ENCODE peak calls at places on chromosome 11, in six cellular contexts. One of them, this sample, is unnamed.

GRCh38 chr11:70805243-70805642 is 406.9 kb downstream of the CTTN start:
- DNase-seq in GM13977: no peak
- DNase-seq in M059J: no peak
- DNase-seq in dorsolateral prefrontal cortex: no peak
- DNase-seq in skeletal muscle cell: no peak
- DNase-seq in effector CD4-positive, alpha-beta T cell: no peak
- DNase-seq in this sample: no peak

GRCh38 chr11:62788991-62789390 is 1.8 kb downstream of the TMEM179B start:
- DNase-seq in GM13977: no peak
- DNase-seq in M059J: no peak
- DNase-seq in dorsolateral prefrontal cortex: no peak
- DNase-seq in skeletal muscle cell: no peak
- DNase-seq in effector CD4-positive, alpha-beta T cell: no peak
- DNase-seq in this sample: no peak

GRCh38 chr11:104891135-104891534 is 7.1 kb downstream of the CASP12 start:
- DNase-seq in GM13977: no peak
- DNase-seq in M059J: no peak
- DNase-seq in dorsolateral prefrontal cortex: no peak
- DNase-seq in skeletal muscle cell: peak
- DNase-seq in effector CD4-positive, alpha-beta T cell: no peak
- DNase-seq in this sample: no peak

GRCh38 chr11:57357310-57357709 is 19.2 kb downstream of the P2RX3 start:
- DNase-seq in GM13977: no peak
- DNase-seq in M059J: no peak
- DNase-seq in dorsolateral prefrontal cortex: no peak
- DNase-seq in skeletal muscle cell: no peak
- DNase-seq in effector CD4-positive, alpha-beta T cell: no peak
- DNase-seq in this sample: no peak

GRCh38 chr11:125167954-125168821 is 3.6 kb downstream of the PKNOX2 start:
- DNase-seq in GM13977: no peak
- DNase-seq in M059J: peak
- DNase-seq in dorsolateral prefrontal cortex: no peak
- DNase-seq in skeletal muscle cell: peak
- DNase-seq in effector CD4-positive, alpha-beta T cell: no peak
- DNase-seq in this sample: no peak

GRCh38 chr11:808427-809286 is 1.1 kb upstream of the RPLP2 start:
- DNase-seq in GM13977: no peak
- DNase-seq in M059J: peak
- DNase-seq in dorsolateral prefrontal cortex: no peak
- DNase-seq in skeletal muscle cell: no peak
- DNase-seq in effector CD4-positive, alpha-beta T cell: no peak
- DNase-seq in this sample: no peak

GRCh38 chr11:113263458-113264095 is 50.8 kb upstream of the TTC12 start:
- DNase-seq in GM13977: no peak
- DNase-seq in M059J: no peak
- DNase-seq in dorsolateral prefrontal cortex: no peak
- DNase-seq in skeletal muscle cell: no peak
- DNase-seq in effector CD4-positive, alpha-beta T cell: no peak
- DNase-seq in this sample: no peak

GRCh38 chr11:96842731-96843130 is 452.9 kb downstream of the JRKL start:
- DNase-seq in GM13977: no peak
- DNase-seq in M059J: no peak
- DNase-seq in dorsolateral prefrontal cortex: no peak
- DNase-seq in skeletal muscle cell: no peak
- DNase-seq in effector CD4-positive, alpha-beta T cell: no peak
- DNase-seq in this sample: no peak

GRCh38 chr11:125263268-125263790 is 98.8 kb downstream of the PKNOX2 start:
- DNase-seq in GM13977: no peak
- DNase-seq in M059J: peak
- DNase-seq in dorsolateral prefrontal cortex: peak
- DNase-seq in skeletal muscle cell: peak
- DNase-seq in effector CD4-positive, alpha-beta T cell: no peak
- DNase-seq in this sample: peak

GRCh38 chr11:120339394-120339890 is 3.2 kb downstream of the ARHGEF12 start:
- DNase-seq in GM13977: no peak
- DNase-seq in M059J: peak
- DNase-seq in dorsolateral prefrontal cortex: peak
- DNase-seq in skeletal muscle cell: no peak
- DNase-seq in effector CD4-positive, alpha-beta T cell: no peak
- DNase-seq in this sample: no peak

GRCh38 chr11:102223859-102224258 is 93.4 kb upstream of the BIRC3 start:
- DNase-seq in GM13977: no peak
- DNase-seq in M059J: no peak
- DNase-seq in dorsolateral prefrontal cortex: no peak
- DNase-seq in skeletal muscle cell: no peak
- DNase-seq in effector CD4-positive, alpha-beta T cell: no peak
- DNase-seq in this sample: no peak

GRCh38 chr11:62614275-62614674 is 1.2 kb downstream of the ROM1 start:
- DNase-seq in GM13977: no peak
- DNase-seq in M059J: peak
- DNase-seq in dorsolateral prefrontal cortex: no peak
- DNase-seq in skeletal muscle cell: no peak
- DNase-seq in effector CD4-positive, alpha-beta T cell: no peak
- DNase-seq in this sample: no peak

GRCh38 chr11:134044514-134045284 is 24.2 kb upstream of the JAM3 start:
- DNase-seq in GM13977: no peak
- DNase-seq in M059J: no peak
- DNase-seq in dorsolateral prefrontal cortex: no peak
- DNase-seq in skeletal muscle cell: no peak
- DNase-seq in effector CD4-positive, alpha-beta T cell: no peak
- DNase-seq in this sample: no peak

GRCh38 chr11:12516387-12517110 is 139.2 kb downstream of the PARVA start:
- DNase-seq in GM13977: no peak
- DNase-seq in M059J: no peak
- DNase-seq in dorsolateral prefrontal cortex: no peak
- DNase-seq in skeletal muscle cell: no peak
- DNase-seq in effector CD4-positive, alpha-beta T cell: no peak
- DNase-seq in this sample: no peak

GRCh38 chr11:116535954-116536353 is 236.8 kb downstream of the BUD13 start:
- DNase-seq in GM13977: no peak
- DNase-seq in M059J: no peak
- DNase-seq in dorsolateral prefrontal cortex: no peak
- DNase-seq in skeletal muscle cell: no peak
- DNase-seq in effector CD4-positive, alpha-beta T cell: no peak
- DNase-seq in this sample: no peak

GRCh38 chr11:28245131-28245530 is 136.9 kb downstream of the METTL15 start:
- DNase-seq in GM13977: no peak
- DNase-seq in M059J: peak
- DNase-seq in dorsolateral prefrontal cortex: no peak
- DNase-seq in skeletal muscle cell: no peak
- DNase-seq in effector CD4-positive, alpha-beta T cell: no peak
- DNase-seq in this sample: no peak

GRCh38 chr11:61796127-61796526 is 3.4 kb downstream of the FEN1 start:
- DNase-seq in GM13977: no peak
- DNase-seq in M059J: no peak
- DNase-seq in dorsolateral prefrontal cortex: no peak
- DNase-seq in skeletal muscle cell: no peak
- DNase-seq in effector CD4-positive, alpha-beta T cell: no peak
- DNase-seq in this sample: no peak

GRCh38 chr11:131609317-131609716 is 238.9 kb downstream of the NTM start:
- DNase-seq in GM13977: no peak
- DNase-seq in M059J: peak
- DNase-seq in dorsolateral prefrontal cortex: no peak
- DNase-seq in skeletal muscle cell: peak
- DNase-seq in effector CD4-positive, alpha-beta T cell: no peak
- DNase-seq in this sample: no peak

This sample was measured in amygdala.